ENCODE peak calls at places on chromosome X, in five cellular contexts. One of them, this sample, is unnamed.
A peak's percentile ranks its signal among the peaks of the same experiment; 100 is the strongest.

GRCh38 chrX:21698274-21698673 is 40.1 kb upstream of the KLHL34 start:
- DNase-seq in activated naive CD4-positive, alpha-beta T cell treated with anti-CD3 and anti-CD28 coated beads for 36 hours: no peak
- DNase-seq in NCI-H2081: no peak
- DNase-seq in HCT116: no peak
- DNase-seq in ureter: no peak
- DNase-seq in this sample: peak; percentile 1

GRCh38 chrX:154827624-154828408 is 6.6 kb downstream of the SMIM9 start:
- DNase-seq in activated naive CD4-positive, alpha-beta T cell treated with anti-CD3 and anti-CD28 coated beads for 36 hours: peak; percentile 7
- DNase-seq in NCI-H2081: no peak
- DNase-seq in HCT116: no peak
- DNase-seq in ureter: no peak
- DNase-seq in this sample: peak; percentile 60

GRCh38 chrX:101759000-101759399 is 99.3 kb upstream of the ARMCX2 start:
- DNase-seq in activated naive CD4-positive, alpha-beta T cell treated with anti-CD3 and anti-CD28 coated beads for 36 hours: peak; percentile 31
- DNase-seq in NCI-H2081: no peak
- DNase-seq in HCT116: peak; percentile 24
- DNase-seq in ureter: no peak
- DNase-seq in this sample: peak; percentile 2

GRCh38 chrX:18920079-18920478 is 63.8 kb downstream of the PHKA2 start:
- DNase-seq in activated naive CD4-positive, alpha-beta T cell treated with anti-CD3 and anti-CD28 coated beads for 36 hours: no peak
- DNase-seq in NCI-H2081: no peak
- DNase-seq in HCT116: no peak
- DNase-seq in ureter: no peak
- DNase-seq in this sample: no peak

GRCh38 chrX:71292669-71293379 is 8.7 kb upstream of the ITGB1BP2 start:
- DNase-seq in activated naive CD4-positive, alpha-beta T cell treated with anti-CD3 and anti-CD28 coated beads for 36 hours: no peak
- DNase-seq in NCI-H2081: no peak
- DNase-seq in HCT116: no peak
- DNase-seq in ureter: no peak
- DNase-seq in this sample: no peak

GRCh38 chrX:95509474-95509873 is 1175.2 kb upstream of the DIAPH2 start:
- DNase-seq in activated naive CD4-positive, alpha-beta T cell treated with anti-CD3 and anti-CD28 coated beads for 36 hours: no peak
- DNase-seq in NCI-H2081: no peak
- DNase-seq in HCT116: no peak
- DNase-seq in ureter: no peak
- DNase-seq in this sample: no peak

GRCh38 chrX:114152130-114152529 is 431.8 kb upstream of the HTR2C start:
- DNase-seq in activated naive CD4-positive, alpha-beta T cell treated with anti-CD3 and anti-CD28 coated beads for 36 hours: no peak
- DNase-seq in NCI-H2081: no peak
- DNase-seq in HCT116: peak; percentile 65
- DNase-seq in ureter: no peak
- DNase-seq in this sample: no peak

GRCh38 chrX:106481341-106481740 is 130.4 kb upstream of the RADX start:
- DNase-seq in activated naive CD4-positive, alpha-beta T cell treated with anti-CD3 and anti-CD28 coated beads for 36 hours: peak; percentile 54
- DNase-seq in NCI-H2081: peak; percentile 69
- DNase-seq in HCT116: peak; percentile 46
- DNase-seq in ureter: peak; percentile 60
- DNase-seq in this sample: no peak

GRCh38 chrX:34656842-34657780 is at the start of gene TMEM47:
- DNase-seq in activated naive CD4-positive, alpha-beta T cell treated with anti-CD3 and anti-CD28 coated beads for 36 hours: no peak
- DNase-seq in NCI-H2081: peak; percentile 76
- DNase-seq in HCT116: no peak
- DNase-seq in ureter: peak; percentile 67
- DNase-seq in this sample: no peak

GRCh38 chrX:103614999-103615398 is 7.2 kb downstream of the TCEAL3 start:
- DNase-seq in activated naive CD4-positive, alpha-beta T cell treated with anti-CD3 and anti-CD28 coated beads for 36 hours: no peak
- DNase-seq in NCI-H2081: no peak
- DNase-seq in HCT116: no peak
- DNase-seq in ureter: no peak
- DNase-seq in this sample: no peak

GRCh38 chrX:77930581-77930980 is 20.1 kb downstream of the ATP7A start:
- DNase-seq in activated naive CD4-positive, alpha-beta T cell treated with anti-CD3 and anti-CD28 coated beads for 36 hours: no peak
- DNase-seq in NCI-H2081: no peak
- DNase-seq in HCT116: no peak
- DNase-seq in ureter: no peak
- DNase-seq in this sample: no peak

GRCh38 chrX:140431521-140431920 is 73.3 kb downstream of the SOX3 start:
- DNase-seq in activated naive CD4-positive, alpha-beta T cell treated with anti-CD3 and anti-CD28 coated beads for 36 hours: no peak
- DNase-seq in NCI-H2081: no peak
- DNase-seq in HCT116: no peak
- DNase-seq in ureter: no peak
- DNase-seq in this sample: no peak

This sample was measured in germinal center.